ENCODE peak calls at places on chromosomes 7 and 10, in ten cellular contexts. U is CD8-positive, alpha-beta T cell; T is AG04450; D is heart right ventricle; K is endothelial cell of umbilical vein; E is adipocyte; G is stomach; R is mucosa of descending colon; C is right cardiac atrium; M is thoracic aorta. N is an unnamed sample. For H3K9me3, the result is how much of the 10 kb centered on the place peaks cover.

GRCh38 chr10:91328320-91328984 is 81.7 kb upstream of the HECTD2 start:
- DNase-seq in U (no peak), T (no peak), D (no peak), K (no peak), E (no peak), G (no peak), R (no peak), C (no peak), M (no peak), N (peak)

GRCh38 chr7:44595934-44596635 is 10.3 kb upstream of the OGDH start:
- DNase-seq in U (no peak), T (no peak), D (no peak), K (peak), E (peak), G (no peak), R (no peak), C (no peak), M (no peak), N (no peak)

GRCh38 chr10:21315321-21316220 is 209.9 kb downstream of the SKIDA1 start:
- DNase-seq in U (no peak), T (peak), D (peak), K (peak), E (peak), G (peak), R (no peak), C (peak), M (peak), N (no peak)

GRCh38 chr10:103102195-103102594 is 90.9 kb downstream of the NT5C2 start:
- DNase-seq in U (no peak), T (no peak), D (no peak), K (no peak), E (no peak), G (no peak), R (no peak), C (no peak), M (no peak), N (no peak)

GRCh38 chr7:148395990-148396716 is 194.4 kb upstream of the C7orf33 start:
- DNase-seq in U (no peak), T (no peak), D (no peak), K (no peak), E (no peak), G (no peak), R (no peak), C (no peak), M (no peak), N (no peak)

GRCh38 chr7:50366311-50366710 is 61.8 kb downstream of the IKZF1 start:
- DNase-seq in U (no peak), T (no peak), D (no peak), K (no peak), E (no peak), G (no peak), R (no peak), C (no peak), M (no peak), N (no peak)

GRCh38 chr7:126727930-126728331 is 524.8 kb downstream of the GRM8 start:
- DNase-seq in U (no peak), T (no peak), D (no peak), K (peak), E (no peak), G (no peak), R (no peak), C (no peak), M (no peak), N (peak)

GRCh38 chr7:47609803-47610452 is 28.0 kb upstream of the TNS3 start:
- DNase-seq in U (no peak), T (peak), D (no peak), K (no peak), E (peak), G (no peak), R (peak), C (peak), M (no peak), N (no peak)

GRCh38 chr10:102917314-102917961 is 656 bp upstream of the CNNM2 start:
- DNase-seq in U (peak), T (peak), D (peak), K (peak), E (peak), G (peak), R (peak), C (peak), M (no peak), N (peak)

GRCh38 chr10:119783665-119784027 is 57.8 kb downstream of the INPP5F start:
- DNase-seq in U (no peak), T (no peak), D (no peak), K (peak), E (no peak), G (no peak), R (no peak), C (no peak), M (no peak), N (no peak)

GRCh38 chr10:62582098-62582705 is 208.0 kb downstream of the ZNF365 start:
- DNase-seq in U (no peak), T (no peak), D (no peak), K (no peak), E (peak), G (no peak), R (no peak), C (no peak), M (no peak), N (no peak)

GRCh38 chr7:109545686-109546085 is 976.0 kb downstream of the DNAJB9 start:
- DNase-seq in U (no peak), T (no peak), D (no peak), K (no peak), E (no peak), G (no peak), R (no peak), C (no peak), M (no peak), N (no peak)

GRCh38 chr10:116886772-116887171 is 37.5 kb downstream of the ENO4 start:
- DNase-seq in U (no peak), T (no peak), D (no peak), K (no peak), E (no peak), G (no peak), R (no peak), C (no peak), M (no peak), N (no peak)

GRCh38 chr7:368651-369475 is 78.9 kb downstream of the FOXL3 start:
- DNase-seq in U (no peak), T (no peak), D (no peak), K (no peak), E (no peak), G (peak), R (no peak), C (peak), M (no peak), N (no peak)

GRCh38 chr10:70510453-70510852 is 31.9 kb downstream of the PALD1 start:
- DNase-seq in U (no peak), T (no peak), D (no peak), K (no peak), E (no peak), G (no peak), R (no peak), C (no peak), M (no peak), N (no peak)

GRCh38 chr7:71787513-71787912 is 624.6 kb downstream of the CALN1 start:
- DNase-seq in U (no peak), T (no peak), D (no peak), K (no peak), E (no peak), G (no peak), R (no peak), C (no peak), M (no peak), N (no peak)

GRCh38 chr7:64174941-64175340 is 32.1 kb upstream of the ZNF735 start:
- DNase-seq in U (no peak), T (no peak), D (no peak), K (no peak), E (no peak), G (no peak), R (no peak), C (no peak), M (no peak), N (peak)

GRCh38 chr7:64174328-64174727 is 32.7 kb upstream of the ZNF735 start:
- DNase-seq in U (no peak), T (no peak), D (no peak), K (no peak), E (no peak), G (no peak), R (no peak), C (no peak), M (no peak), N (no peak)
- H3K9me3 ChIP-seq in U (under half), T (under half), D (under half), K (under half), E (under half), G (under half), R (half or more), C (under half), M (under half), N (under half)

DNA sequence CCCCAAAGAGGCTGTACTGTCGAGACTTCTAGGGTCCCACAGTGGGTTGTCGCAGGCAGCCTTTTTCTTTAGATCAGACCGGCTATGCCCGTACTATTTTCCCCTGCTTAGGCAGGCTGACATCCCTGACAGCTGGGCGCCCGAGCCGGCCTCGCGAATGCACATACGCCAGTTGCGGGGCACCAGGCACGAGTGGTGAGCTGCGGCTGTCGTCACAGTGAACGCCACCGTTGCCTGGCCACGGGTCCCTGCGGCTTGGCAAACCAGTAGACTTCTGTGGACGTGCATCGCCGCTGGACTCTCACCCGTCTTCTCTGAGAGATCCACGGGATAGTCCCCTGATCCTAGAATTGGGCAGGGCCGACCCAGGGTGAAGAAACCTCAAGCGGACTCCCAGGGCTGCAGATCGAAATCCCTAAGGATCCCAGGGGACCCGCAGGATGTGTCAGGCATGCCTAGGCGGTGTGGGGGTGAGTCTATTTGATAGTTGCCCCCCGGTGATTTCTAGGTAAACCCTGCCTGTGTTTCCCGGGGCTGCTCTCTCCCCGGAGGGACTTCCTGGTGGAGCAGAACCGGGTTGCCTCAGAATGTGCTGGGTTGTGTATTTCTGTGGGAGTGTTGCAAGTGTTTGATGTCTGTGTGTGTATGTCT is 33.0 kb upstream of the ZNF273 start:
- DNase-seq in U (no peak), T (no peak), D (no peak), K (no peak), E (no peak), G (peak), R (no peak), C (peak), M (no peak), N (no peak)
- H3K9me3 ChIP-seq in U (under half), T (half or more), D (under half), K (under half), E (under half), G (under half), R (under half), C (under half), M (under half), N (under half)

GRCh38 chr7:63012633-63013183 is 985.9 kb upstream of the ZNF722 start:
- DNase-seq in U (no peak), T (no peak), D (no peak), K (no peak), E (no peak), G (peak), R (peak), C (no peak), M (no peak), N (no peak)

GRCh38 chr7:63009771-63010170 is 988.9 kb upstream of the ZNF722 start:
- DNase-seq in U (no peak), T (no peak), D (no peak), K (no peak), E (no peak), G (no peak), R (no peak), C (no peak), M (no peak), N (no peak)

GRCh38 chr7:63014792-63015191 is 983.9 kb upstream of the ZNF722 start:
- DNase-seq in U (no peak), T (no peak), D (no peak), K (no peak), E (no peak), G (no peak), R (no peak), C (no peak), M (no peak), N (no peak)
- H3K9me3 ChIP-seq in U (under half), T (half or more), D (under half), K (under half), E (under half), G (under half), R (half or more), C (under half), M (under half), N (under half)

DNA sequence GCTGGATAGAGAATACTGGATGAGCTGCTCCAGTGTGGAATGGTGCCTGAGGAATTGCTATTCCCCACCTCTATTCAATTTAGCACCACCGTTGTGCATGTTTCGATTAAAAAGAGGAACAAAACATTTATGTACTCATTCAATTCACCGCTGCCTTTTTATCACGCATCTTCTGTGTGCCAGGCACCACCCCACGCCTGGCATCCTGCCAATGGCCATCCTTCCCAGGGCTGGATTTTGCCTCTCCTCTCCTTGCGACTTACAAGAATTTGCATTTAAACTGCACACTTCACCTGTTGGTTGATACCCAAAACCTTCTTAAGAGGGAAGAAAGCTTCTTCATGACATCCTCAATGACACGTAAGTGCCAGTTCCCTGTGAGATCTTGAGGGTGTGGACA is 110.2 kb upstream of the DPP6 start:
- DNase-seq in U (no peak), T (no peak), D (no peak), K (no peak), E (no peak), G (no peak), R (no peak), C (no peak), M (no peak), N (no peak)
- H3K9me3 ChIP-seq in U (under half), T (half or more), D (under half), K (under half), E (under half), G (under half), R (under half), C (under half), M (under half), N (under half)

GRCh38 chr7:57215423-57215822 is 83.2 kb upstream of the ZNF479 start:
- DNase-seq in U (no peak), T (no peak), D (no peak), K (no peak), E (no peak), G (no peak), R (no peak), C (no peak), M (no peak), N (no peak)

GRCh38 chr7:57225666-57226065 is 93.4 kb upstream of the ZNF479 start:
- DNase-seq in U (no peak), T (no peak), D (no peak), K (no peak), E (no peak), G (no peak), R (no peak), C (no peak), M (no peak), N (no peak)

GRCh38 chr7:57216340-57216739 is 84.1 kb upstream of the ZNF479 start:
- DNase-seq in U (no peak), T (no peak), D (no peak), K (no peak), E (no peak), G (no peak), R (no peak), C (no peak), M (no peak), N (no peak)

GRCh38 chr7:57218196-57218716 is 86.0 kb upstream of the ZNF479 start:
- DNase-seq in U (no peak), T (no peak), D (no peak), K (no peak), E (no peak), G (no peak), R (no peak), C (no peak), M (no peak), N (no peak)

DNA sequence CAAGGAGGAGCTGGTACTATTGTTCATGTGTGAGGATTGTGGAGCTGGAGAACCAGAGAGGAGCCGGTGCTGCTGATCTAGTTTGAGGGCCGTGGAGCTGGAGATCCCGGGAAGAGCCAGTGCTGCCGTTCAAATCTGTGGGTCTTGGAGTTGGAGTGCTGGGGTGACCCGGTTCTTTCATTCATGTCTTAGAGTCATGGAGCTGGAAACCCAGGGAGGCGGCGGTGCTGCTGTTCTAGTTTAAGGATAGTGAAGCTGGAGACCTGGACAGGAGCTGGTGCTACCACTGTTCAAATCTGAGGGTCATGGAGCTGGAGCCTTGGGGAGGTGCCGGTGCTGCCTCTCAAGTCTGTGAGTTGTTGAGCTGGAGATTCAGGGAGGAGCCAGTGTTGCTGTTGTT is 88.5 kb upstream of the ZNF479 start:
- DNase-seq in U (no peak), T (no peak), D (no peak), K (no peak), E (no peak), G (no peak), R (no peak), C (no peak), M (no peak), N (no peak)
- H3K9me3 ChIP-seq in U (under half), T (half or more), D (under half), K (under half), E (under half), G (half or more), R (half or more), C (under half), M (under half), N (under half)

DNA sequence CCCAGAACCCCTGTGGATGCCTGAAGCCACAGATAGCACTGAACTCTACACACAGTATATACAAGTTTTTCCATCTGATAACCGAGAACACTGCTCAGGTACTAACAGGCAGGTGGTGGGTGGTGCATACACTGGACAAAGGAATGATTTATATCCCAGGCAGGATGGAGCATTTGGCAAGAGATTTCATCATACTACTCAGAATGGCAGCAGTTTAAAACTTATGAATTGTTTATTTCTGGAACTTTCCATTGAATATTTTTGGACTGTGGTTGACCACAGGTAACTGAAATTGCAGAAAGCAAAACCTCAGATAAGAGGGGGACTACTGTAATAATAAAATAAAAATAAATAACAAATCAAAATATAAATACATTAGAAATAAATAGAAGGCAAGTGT is 10.9 kb upstream of the KCNMA1 start:
- DNase-seq in U (no peak), T (no peak), D (no peak), K (no peak), E (no peak), G (no peak), R (no peak), C (no peak), M (no peak), N (peak)
- H3K9me3 ChIP-seq in U (under half), T (under half), D (under half), K (under half), E (under half), G (under half), R (under half), C (under half), M (under half), N (under half)

DNA sequence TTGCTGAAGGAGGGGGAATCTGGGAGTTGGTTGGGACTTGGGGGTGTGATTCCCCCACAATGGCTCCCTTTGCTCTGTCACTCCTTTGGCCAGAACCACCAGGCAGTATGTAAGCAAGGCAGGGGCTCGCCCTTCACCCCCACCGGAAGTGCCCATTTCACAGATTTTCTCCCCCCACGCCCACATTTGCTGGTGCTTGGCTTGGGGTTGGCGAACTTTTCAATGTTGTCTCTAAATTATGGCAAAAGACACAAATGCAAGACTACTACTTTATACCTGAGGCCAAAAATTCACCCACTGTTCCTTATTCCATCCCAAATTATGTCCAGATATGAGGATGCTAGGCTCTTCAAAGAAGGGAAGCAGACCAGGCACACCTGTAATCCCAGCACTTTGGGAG is 24.5 kb downstream of the RBAK start:
- DNase-seq in U (no peak), T (no peak), D (no peak), K (no peak), E (no peak), G (no peak), R (no peak), C (no peak), M (no peak), N (no peak)
- H3K9me3 ChIP-seq in U (under half), T (under half), D (half or more), K (under half), E (half or more), G (half or more), R (half or more), C (under half), M (half or more), N (under half)

DNA sequence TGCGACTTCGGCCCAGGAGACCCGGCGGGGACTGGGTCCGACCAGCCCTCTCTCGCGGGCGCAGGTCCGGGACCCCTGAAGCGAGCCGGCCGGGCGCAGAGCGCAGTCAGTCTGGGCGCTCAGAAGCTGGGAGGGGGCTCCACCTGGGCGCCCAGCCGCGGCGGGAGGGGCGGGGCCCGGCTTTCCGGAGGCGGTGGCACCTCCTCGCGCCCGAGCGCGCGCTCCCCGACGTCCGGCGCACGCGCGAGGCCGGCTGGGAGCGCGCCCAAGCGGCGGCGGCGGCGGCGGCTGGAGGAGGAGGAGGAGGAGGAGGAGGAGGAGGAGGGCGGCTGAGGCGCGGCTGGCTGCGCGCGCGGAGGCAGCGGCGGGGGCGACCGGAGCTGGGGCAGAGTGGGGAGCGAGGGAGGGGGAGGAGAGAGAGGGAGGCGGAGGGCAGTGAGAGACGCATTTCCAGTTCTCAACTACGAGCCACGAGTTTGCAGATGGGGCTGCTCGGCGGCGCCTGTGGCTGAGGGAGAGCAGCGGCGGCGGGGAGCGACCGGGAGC is at the start of gene PALS2:
- DNase-seq in U (peak), T (no peak), D (peak), K (peak), E (peak), G (peak), R (peak), C (peak), M (peak), N (peak)
- H3K9me3 ChIP-seq in U (under half), T (under half), D (under half), K (under half), E (under half), G (under half), R (under half), C (under half), M (under half), N (under half)